ENCODE peak calls at places on chromosomes 3 and 15, in five cellular contexts. Y is IMR-90, V is body of pancreas, N is fibroblast of the aortic adventitia, P is tibial artery. D is an unnamed sample.

GRCh38 chr15:57038496-57038895 is 120.1 kb downstream of the TCF12 start:
- DNase-seq in Y (no peak), V (no peak), N (no peak), P (no peak), D (no peak)

GRCh38 chr3:189982299-189982945 is 138.3 kb downstream of the P3H2 start:
- DNase-seq in Y (peak), V (no peak), N (peak), P (no peak), D (no peak)

GRCh38 chr15:94126999-94127398 is 104.4 kb upstream of the MCTP2 start:
- DNase-seq in Y (no peak), V (no peak), N (no peak), P (no peak), D (no peak)

GRCh38 chr3:178381555-178381954 is 154.7 kb upstream of the KCNMB2 start:
- DNase-seq in Y (peak), V (no peak), N (no peak), P (no peak), D (no peak)

GRCh38 chr3:71562938-71563337 is 20.6 kb downstream of the FOXP1 start:
- DNase-seq in Y (no peak), V (no peak), N (no peak), P (no peak), D (no peak)

GRCh38 chr3:179868715-179869114 is 168.0 kb downstream of the PEX5L start:
- DNase-seq in Y (no peak), V (no peak), N (no peak), P (no peak), D (no peak)

GRCh38 chr3:148882288-148882687 is 17.2 kb downstream of the CPA3 start:
- DNase-seq in Y (peak), V (peak), N (peak), P (no peak), D (no peak)

GRCh38 chr15:65306551-65306950 is 2.1 kb downstream of the RNU5B-1 start:
- DNase-seq in Y (no peak), V (no peak), N (no peak), P (no peak), D (no peak)

GRCh38 chr15:73799466-73799865 is 46.3 kb upstream of the INSYN1 start:
- DNase-seq in Y (peak), V (no peak), N (peak), P (no peak), D (no peak)

GRCh38 chr3:111338059-111338698 is 203.8 kb upstream of the CD96 start:
- DNase-seq in Y (peak), V (peak), N (peak), P (no peak), D (peak)

GRCh38 chr3:56086355-56086754 is 381.9 kb downstream of the ERC2 start:
- DNase-seq in Y (no peak), V (no peak), N (peak), P (no peak), D (no peak)

GRCh38 chr3:64445318-64446300 is 220.3 kb upstream of the PRICKLE2 start:
- DNase-seq in Y (peak), V (peak), N (no peak), P (no peak), D (no peak)

GRCh38 chr3:142216321-142216720 is 9.1 kb downstream of the GK5 start:
- DNase-seq in Y (no peak), V (no peak), N (no peak), P (no peak), D (no peak)

GRCh38 chr15:88624156-88624970 is 3.2 kb downstream of the AEN start:
- DNase-seq in Y (peak), V (no peak), N (peak), P (no peak), D (no peak)

GRCh38 chr3:64863811-64864210 is 176.0 kb upstream of the ADAMTS9 start:
- DNase-seq in Y (no peak), V (no peak), N (no peak), P (no peak), D (no peak)

GRCh38 chr3:46987485-46988401 is 8.3 kb downstream of the NBEAL2 start:
- DNase-seq in Y (no peak), V (peak), N (no peak), P (peak), D (no peak)

GRCh38 chr15:66714543-66714981 is 12.5 kb downstream of the SMAD6 start:
- DNase-seq in Y (peak), V (no peak), N (peak), P (no peak), D (no peak)

GRCh38 chr15:63531586-63531985 is 27.2 kb downstream of the USP3 start:
- DNase-seq in Y (no peak), V (no peak), N (no peak), P (no peak), D (no peak)

GRCh38 chr15:71079208-71080044 is 35.8 kb upstream of the THSD4 start:
- DNase-seq in Y (peak), V (peak), N (peak), P (peak), D (peak)

GRCh38 chr3:149215474-149215873 is 6.2 kb downstream of the CP start:
- DNase-seq in Y (no peak), V (no peak), N (no peak), P (no peak), D (no peak)

GRCh38 chr15:85408270-85408746 is 27.9 kb downstream of the AKAP13 start:
- DNase-seq in Y (no peak), V (no peak), N (no peak), P (no peak), D (no peak)

GRCh38 chr3:126847061-126847460 is 135.9 kb upstream of the PLXNA1 start:
- DNase-seq in Y (no peak), V (no peak), N (no peak), P (no peak), D (no peak)

GRCh38 chr15:77983091-77983707 is 94.3 kb downstream of the TBC1D2B start:
- DNase-seq in Y (no peak), V (no peak), N (no peak), P (no peak), D (no peak)

GRCh38 chr3:50194903-50195500 is 3.6 kb downstream of the GNAT1 start:
- DNase-seq in Y (no peak), V (peak), N (no peak), P (no peak), D (no peak)

GRCh38 chr3:50147861-50148260 is 7.3 kb upstream of the SEMA3F start:
- DNase-seq in Y (peak), V (no peak), N (no peak), P (no peak), D (no peak)

GRCh38 chr3:108509263-108509662 is 1.1 kb downstream of the MYH15 start:
- DNase-seq in Y (no peak), V (no peak), N (no peak), P (no peak), D (no peak)

GRCh38 chr3:152348436-152349177 is 79.9 kb downstream of the MBNL1 start:
- DNase-seq in Y (peak), V (no peak), N (peak), P (no peak), D (no peak)

GRCh38 chr3:133938770-133939495 is 43.3 kb upstream of the RAB6B start:
- DNase-seq in Y (peak), V (no peak), N (no peak), P (no peak), D (no peak)

GRCh38 chr3:8625991-8626390 is 18.6 kb downstream of the SSUH2 start:
- DNase-seq in Y (peak), V (no peak), N (no peak), P (no peak), D (no peak)

GRCh38 chr15:94856267-94856854 is 625.0 kb downstream of the MCTP2 start:
- DNase-seq in Y (no peak), V (no peak), N (no peak), P (no peak), D (no peak)

GRCh38 chr3:194584866-194585265 is 48.4 kb downstream of the TMEM44 start:
- DNase-seq in Y (peak), V (no peak), N (peak), P (no peak), D (no peak)

GRCh38 chr15:58360421-58361090 is 71.2 kb upstream of the LIPC start:
- DNase-seq in Y (no peak), V (no peak), N (no peak), P (no peak), D (no peak)

GRCh38 chr3:4738737-4739274 is 240.4 kb upstream of the BHLHE40 start:
- DNase-seq in Y (no peak), V (no peak), N (no peak), P (no peak), D (no peak)

GRCh38 chr3:4741106-4741403 is 238.2 kb upstream of the BHLHE40 start:
- DNase-seq in Y (no peak), V (no peak), N (no peak), P (no peak), D (no peak)

GRCh38 chr3:4741404-4742307 is 237.6 kb upstream of the BHLHE40 start:
- DNase-seq in Y (peak), V (peak), N (peak), P (peak), D (peak)

GRCh38 chr3:4739289-4740236 is 239.7 kb upstream of the BHLHE40 start:
- DNase-seq in Y (no peak), V (no peak), N (no peak), P (no peak), D (no peak)

DNA sequence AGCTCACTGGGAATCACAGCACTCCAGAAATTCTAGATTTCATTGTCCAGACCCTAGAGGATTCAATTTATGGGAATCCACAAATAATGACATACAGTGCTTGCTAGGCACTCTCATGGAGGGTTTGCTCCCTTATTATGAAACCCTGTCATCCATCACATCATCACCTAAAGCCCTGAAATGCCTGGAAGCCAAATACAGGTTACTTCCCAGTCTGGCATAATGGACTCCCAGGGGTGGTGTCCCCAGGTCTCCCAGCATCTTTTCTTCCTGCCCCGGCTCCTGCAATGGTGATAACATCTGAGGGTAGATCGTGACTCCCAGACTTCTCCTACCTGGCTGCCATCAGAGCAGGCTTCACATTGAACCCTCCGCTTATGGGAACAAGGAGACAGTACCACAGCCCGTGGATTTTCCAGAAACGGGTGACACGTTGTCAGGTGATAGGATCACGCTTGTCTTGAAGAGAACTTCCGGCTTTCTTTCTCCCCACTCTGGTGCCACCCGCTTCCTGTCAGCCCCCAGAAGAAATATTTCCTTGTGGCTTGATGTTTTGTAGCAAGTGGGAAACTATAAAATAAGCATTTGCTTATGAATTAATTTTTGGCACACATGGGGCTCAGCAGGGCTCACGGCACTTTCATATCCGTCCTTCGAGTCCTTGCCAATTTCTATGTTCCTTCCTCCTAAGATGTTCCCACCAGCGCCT is 238.7 kb upstream of the BHLHE40 start:
- DNase-seq in Y (no peak), V (no peak), N (peak), P (no peak), D (no peak)
- H3K4me3 ChIP-seq in Y (no peak), V (no peak), N (no peak), P (no peak), D (no peak)

GRCh38 chr15:52392008-52392687 is 96.5 kb upstream of the MYO5C start:
- DNase-seq in Y (peak), V (no peak), N (peak), P (no peak), D (no peak)
- H3K4me3 ChIP-seq in Y (no peak), V (no peak), N (no peak), P (no peak), D (no peak)

GRCh38 chr15:68821190-68821897 is 649 bp upstream of the ANP32A start:
- DNase-seq in Y (no peak), V (peak), N (no peak), P (no peak), D (no peak)

GRCh38 chr15:68823561-68823960 is 2.9 kb upstream of the ANP32A start:
- DNase-seq in Y (no peak), V (no peak), N (no peak), P (no peak), D (no peak)

GRCh38 chr15:68820589-68821189 is at the start of gene ANP32A:
- DNase-seq in Y (peak), V (peak), N (peak), P (peak), D (peak)

GRCh38 chr15:68822818-68823217 is 2.1 kb upstream of the ANP32A start:
- DNase-seq in Y (no peak), V (no peak), N (no peak), P (no peak), D (no peak)

DNA sequence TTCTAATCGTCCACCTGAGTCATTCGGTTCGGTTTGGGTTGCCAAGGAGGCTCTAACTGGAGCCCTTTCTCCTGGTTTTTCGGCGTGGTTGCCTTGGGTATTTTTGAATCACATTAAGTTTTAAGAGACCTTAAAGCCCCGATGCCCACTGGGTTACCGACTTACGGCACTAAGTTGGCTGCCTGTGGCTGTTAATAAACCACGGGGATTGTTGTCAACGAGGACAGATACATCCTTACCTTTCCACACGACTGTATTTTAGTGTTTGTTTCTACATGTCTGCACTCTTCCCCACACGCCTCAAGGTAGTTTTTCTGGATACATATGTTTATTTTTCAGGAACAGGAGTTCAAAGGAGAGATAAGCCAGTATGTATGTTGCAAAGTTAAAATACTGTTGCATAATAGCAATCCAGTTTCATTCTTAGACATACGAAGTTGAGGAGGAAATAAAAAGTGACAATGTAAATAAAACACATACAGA is 1.2 kb upstream of the ANP32A start:
- DNase-seq in Y (no peak), V (peak), N (peak), P (no peak), D (no peak)
- H3K4me3 ChIP-seq in Y (peak), V (peak), N (peak), P (peak), D (peak)

GRCh38 chr3:17982211-17982880 is 239.9 kb upstream of the TBC1D5 start:
- DNase-seq in Y (no peak), V (no peak), N (no peak), P (no peak), D (no peak)

GRCh38 chr3:17983106-17983505 is 240.7 kb upstream of the TBC1D5 start:
- DNase-seq in Y (no peak), V (no peak), N (no peak), P (no peak), D (no peak)

GRCh38 chr3:17974206-17974841 is 231.9 kb upstream of the TBC1D5 start:
- DNase-seq in Y (peak), V (no peak), N (peak), P (no peak), D (no peak)

GRCh38 chr3:17979911-17980310 is 237.5 kb upstream of the TBC1D5 start:
- DNase-seq in Y (no peak), V (no peak), N (no peak), P (no peak), D (no peak)

GRCh38 chr3:17979248-17979647 is 236.8 kb upstream of the TBC1D5 start:
- DNase-seq in Y (no peak), V (no peak), N (peak), P (no peak), D (no peak)
- H3K4me3 ChIP-seq in Y (no peak), V (no peak), N (no peak), P (no peak), D (no peak)